ENCODE peak calls at places on chromosomes 5 and 9, in eight cellular contexts. D is dorsolateral prefrontal cortex, X is choroid plexus epithelial cell, O is nephron progenitor cell, F is upper lobe of right lung, U is fibroblast of the aortic adventitia, S is GM13976, T is IMR-90. Y is an unnamed sample.

GRCh38 chr9:138075961-138076649 is 198.5 kb downstream of the CACNA1B start:
- DNase-seq in U (no peak), X (no peak), O (no peak), F (peak), T (no peak), D (no peak), S (no peak), Y (no peak)

GRCh38 chr5:57550132-57550531 is 67.5 kb upstream of the ACTBL2 start:
- DNase-seq in O (no peak), U (no peak), X (no peak), S (no peak), F (no peak), T (no peak), D (no peak), Y (no peak)

GRCh38 chr5:176499273-176499672 is 37.9 kb downstream of the RNF44 start:
- DNase-seq in D (no peak), O (no peak), F (no peak), T (no peak), S (no peak), U (no peak), X (no peak), Y (no peak)

GRCh38 chr9:124716795-124717194 is 54.3 kb downstream of the NR6A1 start:
- DNase-seq in U (no peak), F (no peak), T (peak), D (no peak), X (no peak), S (no peak), O (no peak), Y (no peak)

GRCh38 chr5:68834486-68834885 is 259.3 kb upstream of the SLC30A5 start:
- DNase-seq in U (peak), F (no peak), D (no peak), S (no peak), X (no peak), T (no peak), O (no peak), Y (no peak)

GRCh38 chr9:121122450-121123032 is 47.8 kb downstream of the CNTRL start:
- DNase-seq in U (peak), T (no peak), O (no peak), D (no peak), S (no peak), X (peak), F (no peak), Y (no peak)

GRCh38 chr9:15936316-15936869 is 383.6 kb downstream of the CCDC171 start:
- DNase-seq in X (peak), O (peak), T (peak), D (no peak), S (no peak), U (peak), F (no peak), Y (no peak)

GRCh38 chr9:34576943-34577634 is 12.4 kb downstream of the CNTFR start:
- DNase-seq in D (no peak), T (no peak), X (no peak), S (no peak), U (no peak), O (peak), F (no peak), Y (peak)

GRCh38 chr9:112487008-112487798 is 576 bp downstream of the KIAA1958 start:
- DNase-seq in S (peak), X (peak), O (peak), U (peak), D (no peak), F (peak), T (peak), Y (peak)

GRCh38 chr5:42400474-42400873 is 22.8 kb upstream of the GHR start:
- DNase-seq in S (no peak), U (no peak), X (no peak), O (no peak), D (no peak), T (no peak), F (no peak), Y (no peak)

GRCh38 chr5:103259705-103260355 is 1.3 kb downstream of the MACIR start:
- DNase-seq in D (peak), O (no peak), U (peak), T (peak), S (peak), X (peak), F (no peak), Y (peak)

GRCh38 chr9:98251554-98251953 is 3.9 kb downstream of the TBC1D2 start:
- DNase-seq in S (no peak), F (no peak), T (peak), O (no peak), D (no peak), U (peak), X (peak), Y (no peak)

GRCh38 chr9:69806642-69807041 is 14.0 kb upstream of the CFAP95 start:
- DNase-seq in S (no peak), U (no peak), F (no peak), T (no peak), X (no peak), D (no peak), O (no peak), Y (no peak)

GRCh38 chr9:115373000-115373709 is 255.2 kb upstream of the TNC start:
- DNase-seq in D (no peak), T (peak), U (peak), S (no peak), F (no peak), O (no peak), X (peak), Y (no peak)

GRCh38 chr5:9188131-9188530 is 357.7 kb downstream of the SEMA5A start:
- DNase-seq in X (peak), O (no peak), S (no peak), U (peak), F (no peak), D (no peak), T (peak), Y (no peak)

GRCh38 chr5:177508837-177509236 is 789 bp downstream of the DOK3 start:
- DNase-seq in T (no peak), F (no peak), U (no peak), D (no peak), S (peak), X (no peak), O (no peak), Y (no peak)

GRCh38 chr9:122562134-122562760 is 9.3 kb downstream of the OR1N2 start:
- DNase-seq in S (no peak), F (no peak), U (no peak), X (no peak), T (no peak), O (no peak), D (no peak), Y (no peak)

GRCh38 chr9:95725045-95725444 is 150.4 kb upstream of the ERCC6L2 start:
- DNase-seq in D (no peak), X (no peak), U (no peak), O (no peak), T (no peak), S (no peak), F (no peak), Y (no peak)

GRCh38 chr5:16615737-16616535 is 861 bp downstream of the RETREG1 start:
- DNase-seq in O (peak), T (no peak), F (no peak), S (no peak), X (no peak), D (no peak), U (no peak), Y (no peak)

GRCh38 chr9:109017493-109017892 is 4.2 kb upstream of the CTNNAL1 start:
- DNase-seq in T (no peak), X (no peak), D (no peak), O (no peak), S (peak), F (no peak), U (no peak), Y (no peak)

GRCh38 chr9:108142142-108142503 is 652.6 kb upstream of the KLF4 start:
- DNase-seq in F (no peak), O (no peak), S (no peak), U (no peak), D (no peak), X (no peak), T (no peak), Y (no peak)

GRCh38 chr5:102823441-102823874 is 68.4 kb downstream of the PAM start:
- DNase-seq in D (no peak), T (peak), F (no peak), O (no peak), U (peak), S (no peak), X (peak), Y (no peak)

GRCh38 chr9:2120926-2121689 is 106.0 kb downstream of the SMARCA2 start:
- DNase-seq in D (no peak), S (no peak), O (no peak), U (peak), T (peak), F (no peak), X (peak), Y (no peak)

GRCh38 chr5:57911466-57911865 is 428.9 kb upstream of the ACTBL2 start:
- DNase-seq in F (no peak), O (no peak), X (no peak), S (no peak), T (peak), D (no peak), U (peak), Y (no peak)

GRCh38 chr5:120479066-120479465 is 15.0 kb downstream of the PRR16 start:
- DNase-seq in D (no peak), T (peak), U (peak), F (no peak), O (no peak), S (no peak), X (peak), Y (no peak)

GRCh38 chr5:147446528-147446927 is 63.3 kb downstream of the DPYSL3 start:
- DNase-seq in X (no peak), D (no peak), O (no peak), T (peak), U (peak), S (no peak), F (no peak), Y (no peak)

GRCh38 chr5:143985832-143986485 is 174.0 kb downstream of the HMHB1 start:
- DNase-seq in D (no peak), F (no peak), U (peak), T (peak), X (peak), O (no peak), S (no peak), Y (no peak)

GRCh38 chr5:14202462-14202861 is 59.3 kb downstream of the TRIO start:
- DNase-seq in F (no peak), T (no peak), S (no peak), O (no peak), D (no peak), X (peak), U (no peak), Y (no peak)

GRCh38 chr5:119332978-119333401 is 22.8 kb upstream of the TNFAIP8 start:
- DNase-seq in U (no peak), S (no peak), D (no peak), X (no peak), T (no peak), O (no peak), F (no peak), Y (no peak)

GRCh38 chr5:66596791-66597757 is 881 bp downstream of the MAST4 start:
- DNase-seq in F (peak), T (no peak), O (peak), S (peak), X (peak), U (peak), D (peak), Y (peak)

GRCh38 chr5:8848997-8849585 is 696.8 kb downstream of the SEMA5A start:
- DNase-seq in U (peak), T (peak), X (peak), S (no peak), O (no peak), F (no peak), D (no peak), Y (no peak)

GRCh38 chr5:176754376-176754942 is 55.9 kb upstream of the UNC5A start:
- DNase-seq in O (no peak), X (no peak), T (no peak), S (no peak), U (no peak), D (no peak), F (no peak), Y (no peak)

GRCh38 chr5:127839496-127840197 is 136.5 kb downstream of the CCDC192 start:
- DNase-seq in S (no peak), U (no peak), X (peak), D (no peak), T (no peak), O (no peak), F (no peak), Y (no peak)

GRCh38 chr5:179368806-179369529 is 23.7 kb upstream of the ADAMTS2 start:
- DNase-seq in T (no peak), S (no peak), U (no peak), F (peak), D (peak), X (no peak), O (no peak), Y (no peak)

GRCh38 chr9:72271617-72272478 is 93.2 kb downstream of the ZFAND5 start:
- DNase-seq in T (peak), F (no peak), O (peak), U (peak), X (peak), S (peak), D (no peak), Y (peak)

GRCh38 chr9:83986765-83987401 is 6.3 kb downstream of the RMI1 start:
- DNase-seq in U (no peak), T (peak), F (no peak), O (no peak), S (no peak), D (no peak), X (peak), Y (no peak)

GRCh38 chr5:178453224-178453623 is 137.0 kb downstream of the COL23A1 start:
- DNase-seq in F (peak), X (peak), U (no peak), D (no peak), T (peak), O (no peak), S (no peak), Y (no peak)

GRCh38 chr5:160436017-160436416 is 14.4 kb downstream of the PTTG1 start:
- DNase-seq in X (no peak), T (no peak), U (no peak), O (no peak), D (no peak), F (no peak), S (no peak), Y (no peak)
- TF ChIP-seq CTCF in X (no peak), T (no peak), U (no peak), O (no peak), D (no peak), F (no peak), S (no peak), Y (no peak)

DNA sequence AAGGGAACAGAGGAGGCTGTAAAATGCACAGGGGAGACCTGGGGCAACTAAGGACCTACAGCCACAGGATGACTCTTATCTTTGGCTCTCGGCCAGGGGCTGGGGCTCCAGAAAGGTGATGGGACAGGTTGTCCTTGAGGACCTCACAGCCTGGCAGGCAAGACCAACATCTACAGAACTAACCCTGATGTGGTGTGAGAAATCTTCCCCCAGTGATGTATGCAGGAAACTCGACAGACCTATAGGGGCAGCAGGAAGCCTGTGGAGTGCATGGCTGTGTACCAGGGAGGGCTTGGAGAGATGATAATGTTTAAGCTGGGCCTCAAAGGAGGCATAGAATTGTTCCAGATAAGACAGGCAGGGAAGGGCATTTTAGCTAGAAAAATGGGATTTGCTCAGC is 68.4 kb upstream of the SLC25A51 start:
- DNase-seq in U (peak), T (peak), X (peak), O (no peak), F (peak), S (no peak), D (no peak), Y (no peak)
- TF ChIP-seq CTCF in U (peak), T (peak), X (peak), O (peak), F (no peak), S (no peak), D (no peak), Y (no peak)

GRCh38 chr9:13487071-13487470 is 207.6 kb upstream of the MPDZ start:
- DNase-seq in D (no peak), X (no peak), O (no peak), S (no peak), F (no peak), U (no peak), T (no peak), Y (no peak)
- TF ChIP-seq CTCF in D (no peak), X (no peak), O (no peak), S (no peak), F (no peak), U (no peak), T (no peak), Y (no peak)

GRCh38 chr5:172377856-172378255 is 76.5 kb downstream of the SH3PXD2B start:
- DNase-seq in S (no peak), F (no peak), D (no peak), T (no peak), O (no peak), U (no peak), X (no peak), Y (no peak)

GRCh38 chr5:172377438-172377837 is 76.9 kb downstream of the SH3PXD2B start:
- DNase-seq in X (no peak), O (no peak), T (no peak), F (no peak), U (no peak), D (no peak), S (no peak), Y (no peak)

GRCh38 chr5:172380992-172381643 is 73.2 kb downstream of the SH3PXD2B start:
- DNase-seq in O (no peak), S (no peak), D (peak), X (no peak), U (peak), F (peak), T (peak), Y (no peak)

GRCh38 chr5:172380261-172380991 is 73.9 kb downstream of the SH3PXD2B start:
- DNase-seq in F (no peak), U (no peak), O (no peak), D (no peak), S (no peak), T (peak), X (no peak), Y (no peak)

DNA sequence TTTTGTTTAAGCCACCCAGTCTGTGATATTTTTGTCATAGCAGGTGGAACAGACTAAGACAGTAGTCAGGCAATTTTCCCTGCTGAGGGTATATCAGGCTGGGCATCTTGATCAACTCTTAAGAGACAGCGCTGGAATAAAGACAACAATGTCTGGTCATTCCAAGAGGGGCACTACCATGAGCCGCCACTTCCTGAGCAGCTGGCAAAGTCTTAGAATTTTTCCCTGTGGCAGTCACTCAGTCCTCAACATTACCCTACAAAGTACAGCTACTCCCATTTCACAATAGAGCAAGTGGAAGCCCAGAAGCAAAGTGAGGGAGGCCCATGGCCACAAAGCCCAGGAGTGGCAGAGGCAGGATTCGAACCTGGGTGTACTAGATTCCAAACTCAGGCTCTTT is 74.8 kb downstream of the SH3PXD2B start:
- DNase-seq in T (no peak), U (no peak), D (no peak), F (no peak), O (no peak), X (no peak), S (no peak), Y (no peak)
- TF ChIP-seq CTCF in T (no peak), U (no peak), D (no peak), F (no peak), O (no peak), X (no peak), S (no peak), Y (no peak)

GRCh38 chr5:38211354-38211710 is 47.0 kb upstream of the EGFLAM start:
- DNase-seq in D (no peak), F (no peak), U (no peak), X (no peak), O (no peak), S (no peak), T (no peak), Y (no peak)

GRCh38 chr5:38210701-38211353 is 47.5 kb upstream of the EGFLAM start:
- DNase-seq in U (no peak), X (no peak), O (no peak), F (no peak), S (no peak), D (no peak), T (no peak), Y (no peak)

GRCh38 chr5:38207343-38207742 is 51.0 kb upstream of the EGFLAM start:
- DNase-seq in F (no peak), O (no peak), U (no peak), S (no peak), T (peak), X (peak), D (no peak), Y (no peak)

GRCh38 chr5:38212307-38212706 is 46.1 kb upstream of the EGFLAM start:
- DNase-seq in X (no peak), T (no peak), D (no peak), U (no peak), S (no peak), F (no peak), O (no peak), Y (no peak)

DNA sequence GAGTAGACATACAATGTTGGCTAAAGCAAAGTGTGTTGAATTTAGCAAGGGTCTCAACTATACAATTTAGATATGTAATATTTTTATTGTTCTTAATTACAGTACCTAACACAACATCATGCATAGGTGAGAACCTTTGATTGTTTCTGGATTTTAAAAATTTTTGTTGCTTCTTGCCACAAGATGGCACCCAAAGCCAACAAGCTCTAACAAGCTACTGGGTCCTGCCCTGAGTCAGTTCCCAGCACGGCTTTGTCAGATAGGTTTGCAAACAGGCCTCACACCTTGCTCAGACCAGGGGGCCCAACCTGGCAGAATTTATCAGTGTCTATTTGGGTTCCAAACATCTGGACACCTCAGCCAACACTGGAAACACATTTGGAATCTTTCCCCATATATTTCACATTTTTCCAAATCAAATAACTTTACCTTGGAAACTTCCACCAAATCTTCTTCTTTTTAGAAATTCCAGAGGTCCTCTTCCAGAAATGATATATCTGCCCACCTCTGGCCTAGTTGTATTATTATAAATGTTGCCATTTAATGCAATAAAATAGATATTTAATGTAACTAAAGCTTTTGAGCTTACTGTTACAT is 49.5 kb upstream of the EGFLAM start:
- DNase-seq in U (peak), T (peak), D (no peak), O (peak), X (peak), F (no peak), S (no peak), Y (peak)
- TF ChIP-seq CTCF in U (peak), T (peak), D (peak), O (peak), X (peak), F (peak), S (no peak), Y (peak)

GRCh38 chr9:89807101-89807395 is 202.2 kb downstream of the GADD45G start:
- DNase-seq in O (no peak), F (no peak), X (no peak), U (no peak), D (no peak), T (no peak), S (no peak), Y (no peak)

GRCh38 chr9:89806371-89807100 is 201.7 kb downstream of the GADD45G start:
- DNase-seq in D (no peak), T (peak), S (no peak), F (no peak), X (peak), O (no peak), U (no peak), Y (no peak)

GRCh38 chr9:89808801-89809200 is 204.0 kb downstream of the GADD45G start:
- DNase-seq in X (peak), F (no peak), U (no peak), S (no peak), T (no peak), D (no peak), O (no peak), Y (no peak)

GRCh38 chr9:89807682-89808075 is 202.9 kb downstream of the GADD45G start:
- DNase-seq in U (no peak), X (no peak), O (no peak), F (no peak), S (no peak), T (no peak), D (no peak), Y (no peak)

GRCh38 chr9:89808076-89808701 is 203.4 kb downstream of the GADD45G start:
- DNase-seq in U (no peak), O (peak), T (no peak), X (peak), D (no peak), S (no peak), F (no peak), Y (no peak)
- TF ChIP-seq CTCF in U (no peak), O (no peak), T (no peak), X (peak), D (no peak), S (no peak), F (peak), Y (no peak)

Y was measured in endothelial cell.